ENCODE peak calls at places on chromosomes 3 and 15, in four cellular contexts. Q is T-helper 2 cell treated with Interferon-gamma antibody and Interleukin-4, amounts not matched to agents 5 μg/mL and 100 μg/mL, for 36 hours; D is CD8-positive, alpha-beta T cell; T is DMS53. Z is an unnamed sample.

GRCh38 chr3:123818921-123819429 is 65.2 kb downstream of the MYLK start:
- DNase-seq in Q (no peak), D (no peak), T (no peak), Z (peak; percentile 96)

GRCh38 chr3:66598168-66598567 is 97.3 kb upstream of the LRIG1 start:
- DNase-seq in Q (no peak), D (no peak), T (no peak), Z (no peak)

GRCh38 chr15:38714309-38715072 is 149.9 kb upstream of the RASGRP1 start:
- DNase-seq in Q (no peak), D (no peak), T (no peak), Z (no peak)

GRCh38 chr3:123096701-123097100 is 29.9 kb downstream of the PDIA5 start:
- DNase-seq in Q (no peak), D (no peak), T (no peak), Z (no peak)

GRCh38 chr3:61141697-61142096 is 109.6 kb downstream of the FHIT start:
- DNase-seq in Q (no peak), D (no peak), T (no peak), Z (no peak)

GRCh38 chr3:160564949-160565441 is 376 bp downstream of the KPNA4 start:
- DNase-seq in Q (peak; percentile 71), D (no peak), T (peak; percentile 74), Z (peak; percentile 63)

GRCh38 chr3:72010044-72010443 is 225.1 kb upstream of the PROK2 start:
- DNase-seq in Q (peak; percentile 7), D (no peak), T (no peak), Z (no peak)

GRCh38 chr15:30990036-30990435 is 1.4 kb downstream of the MTMR10 start:
- DNase-seq in Q (no peak), D (no peak), T (no peak), Z (peak; percentile 57)

GRCh38 chr3:108219336-108219735 is 2.9 kb downstream of the IFT57 start:
- DNase-seq in Q (no peak), D (no peak), T (no peak), Z (no peak)

GRCh38 chr3:196232154-196232881 is 16.0 kb downstream of the SLC51A start:
- DNase-seq in Q (no peak), D (no peak), T (no peak), Z (no peak)

GRCh38 chr15:60720493-60721231 is 241.7 kb upstream of the ICE2 start:
- DNase-seq in Q (peak; percentile 82), D (peak; percentile 54), T (no peak), Z (no peak)

GRCh38 chr3:55330355-55330754 is 156.8 kb downstream of the WNT5A start:
- DNase-seq in Q (no peak), D (no peak), T (peak; percentile 86), Z (no peak)

GRCh38 chr15:25850154-25851111 is 12.7 kb downstream of the ATP10A start:
- DNase-seq in Q (peak; percentile 75), D (peak; percentile 83), T (no peak), Z (no peak)

GRCh38 chr3:153209596-153209995 is 47.6 kb downstream of the RAP2B start:
- DNase-seq in Q (no peak), D (no peak), T (no peak), Z (no peak)

GRCh38 chr3:72380193-72380592 is 468.1 kb downstream of the SHQ1 start:
- DNase-seq in Q (no peak), D (no peak), T (no peak), Z (no peak)

GRCh38 chr3:111949712-111950111 is 29.1 kb upstream of the ABHD10 start:
- DNase-seq in Q (no peak), D (no peak), T (no peak), Z (no peak)

GRCh38 chr3:81579744-81580143 is 181.7 kb downstream of the GBE1 start:
- DNase-seq in Q (no peak), D (no peak), T (no peak), Z (no peak)

GRCh38 chr15:96494530-96494929 is 164.0 kb downstream of the NR2F2 start:
- DNase-seq in Q (no peak), D (no peak), T (no peak), Z (peak; percentile 70)

GRCh38 chr15:62241135-62241770 is 76.2 kb upstream of the C2CD4B start:
- DNase-seq in Q (no peak), D (no peak), T (peak; percentile 69), Z (peak; percentile 61)

GRCh38 chr3:114707225-114707860 is 413.5 kb downstream of the TIGIT start:
- DNase-seq in Q (no peak), D (no peak), T (peak; percentile 28), Z (peak; percentile 9)

GRCh38 chr3:42489116-42489936 is 13.1 kb upstream of the VIPR1 start:
- DNase-seq in Q (no peak), D (peak; percentile 19), T (peak; percentile 9), Z (peak; percentile 71)

GRCh38 chr15:81897011-81897677 is 148.7 kb downstream of the MEX3B start:
- DNase-seq in Q (no peak), D (no peak), T (no peak), Z (no peak)

GRCh38 chr3:193884652-193885051 is 251.3 kb upstream of the HES1 start:
- DNase-seq in Q (no peak), D (no peak), T (no peak), Z (peak; percentile 67)

GRCh38 chr15:89828324-89829145 is 13.9 kb upstream of the ANPEP start:
- DNase-seq in Q (no peak), D (no peak), T (no peak), Z (peak; percentile 20)

GRCh38 chr15:39729500-39729899 is 53.1 kb downstream of the FSIP1 start:
- DNase-seq in Q (no peak), D (no peak), T (no peak), Z (no peak)

GRCh38 chr3:45194791-45195190 is 31.3 kb downstream of the TMEM158 start:
- DNase-seq in Q (no peak), D (no peak), T (no peak), Z (no peak)

GRCh38 chr3:123533554-123534159 is 51.2 kb downstream of the HACD2 start:
- DNase-seq in Q (no peak), D (no peak), T (no peak), Z (no peak)

GRCh38 chr3:11302444-11302843 is 30.2 kb downstream of the ATG7 start:
- DNase-seq in Q (no peak), D (no peak), T (peak; percentile 2), Z (no peak)